ENCODE peak calls at places on chromosomes 16 and 17, in ten cellular contexts. C is tibial nerve, D is A549, N is fibroblast of pulmonary artery, G is AG04450, A is fibroblast of the aortic adventitia, K is body of pancreas, Y is IMR-90, Z is heart left ventricle, U is HFF-Myc. F is an unnamed sample.

GRCh38 chr17:40480501-40481003 is 20.9 kb downstream of the TNS4 start:
- DNase-seq in G (no peak), U (no peak), C (no peak), A (peak), Z (no peak), D (peak), K (no peak), Y (no peak), N (peak), F (peak)

GRCh38 chr16:75272097-75272548 is 20.7 kb upstream of the BCAR1 start:
- DNase-seq in Z (no peak), A (no peak), C (no peak), K (no peak), N (no peak), G (no peak), Y (no peak), U (no peak), D (no peak), F (no peak)

GRCh38 chr17:64230551-64231408 is 32.3 kb downstream of the TEX2 start:
- DNase-seq in Z (no peak), G (peak), A (peak), C (peak), N (peak), K (no peak), Y (peak), D (peak), U (peak), F (peak)

GRCh38 chr17:35486920-35487727 is 38.6 kb upstream of the SLFN13 start:
- DNase-seq in D (no peak), Y (peak), A (peak), K (peak), G (peak), C (peak), N (peak), Z (peak), U (no peak), F (peak)

GRCh38 chr16:6345090-6345489 is 987.6 kb upstream of the RBFOX1 start:
- DNase-seq in Z (no peak), N (no peak), K (no peak), Y (no peak), D (no peak), C (no peak), U (no peak), G (no peak), A (no peak), F (no peak)

GRCh38 chr17:68290955-68291835 is at the start of the genes ARSG and SLC16A6:
- DNase-seq in Y (peak), U (no peak), C (no peak), N (peak), Z (peak), G (no peak), D (peak), K (peak), A (no peak), F (peak)

GRCh38 chr17:56690441-56691291 is 97.2 kb downstream of the NOG start:
- DNase-seq in C (no peak), U (no peak), N (no peak), Z (no peak), D (no peak), A (peak), Y (no peak), G (no peak), K (no peak), F (no peak)

GRCh38 chr16:11851301-11852091 is at the start of gene RSL1D1:
- DNase-seq in A (peak), U (peak), C (peak), Z (peak), N (peak), D (peak), K (peak), G (peak), Y (peak), F (peak)

GRCh38 chr17:73357318-73357717 is 45.5 kb upstream of the CDC42EP4 start:
- DNase-seq in A (no peak), C (no peak), U (no peak), D (no peak), G (no peak), Z (no peak), Y (no peak), N (no peak), K (no peak), F (no peak)

GRCh38 chr16:23064642-23065041 is 84.6 kb downstream of the USP31 start:
- DNase-seq in D (no peak), Z (no peak), N (peak), U (no peak), Y (no peak), A (no peak), G (no peak), K (no peak), C (no peak), F (peak)

GRCh38 chr16:73711441-73712080 is 585.1 kb upstream of the PSMD7 start:
- DNase-seq in U (no peak), N (no peak), Z (no peak), A (no peak), K (no peak), Y (no peak), C (no peak), D (no peak), G (no peak), F (no peak)

GRCh38 chr16:4505356-4506153 is 29.4 kb downstream of the HMOX2 start:
- DNase-seq in C (no peak), D (no peak), A (no peak), U (no peak), G (no peak), N (no peak), Y (no peak), K (no peak), Z (no peak), F (no peak)

GRCh38 chr17:35312790-35313711 is 60.4 kb downstream of the SLFN11 start:
- DNase-seq in Z (peak), U (peak), A (peak), D (peak), K (peak), C (peak), G (peak), Y (peak), N (peak), F (peak)

GRCh38 chr17:60597297-60597696 is 2.7 kb upstream of the PPM1D start:
- DNase-seq in A (no peak), K (no peak), N (no peak), C (no peak), Y (no peak), D (no peak), U (no peak), G (no peak), Z (no peak), F (no peak)

GRCh38 chr17:81309140-81309858 is 14.2 kb upstream of the SLC38A10 start:
- DNase-seq in D (peak), K (peak), A (peak), U (no peak), C (peak), N (peak), Z (peak), Y (peak), G (no peak), F (peak)

GRCh38 chr17:81311954-81312353 is 16.8 kb upstream of the SLC38A10 start:
- DNase-seq in C (no peak), U (no peak), Z (no peak), A (no peak), G (no peak), K (no peak), Y (no peak), N (no peak), D (no peak), F (no peak)

GRCh38 chr17:81308161-81308560 is 13.1 kb upstream of the SLC38A10 start:
- DNase-seq in N (no peak), D (no peak), Z (no peak), K (no peak), Y (no peak), C (no peak), G (no peak), A (no peak), U (no peak), F (no peak)

GRCh38 chr17:81310963-81311550 is 15.9 kb upstream of the SLC38A10 start:
- DNase-seq in A (no peak), D (no peak), U (no peak), C (no peak), G (no peak), N (no peak), Z (no peak), K (no peak), Y (no peak), F (no peak)

DNA sequence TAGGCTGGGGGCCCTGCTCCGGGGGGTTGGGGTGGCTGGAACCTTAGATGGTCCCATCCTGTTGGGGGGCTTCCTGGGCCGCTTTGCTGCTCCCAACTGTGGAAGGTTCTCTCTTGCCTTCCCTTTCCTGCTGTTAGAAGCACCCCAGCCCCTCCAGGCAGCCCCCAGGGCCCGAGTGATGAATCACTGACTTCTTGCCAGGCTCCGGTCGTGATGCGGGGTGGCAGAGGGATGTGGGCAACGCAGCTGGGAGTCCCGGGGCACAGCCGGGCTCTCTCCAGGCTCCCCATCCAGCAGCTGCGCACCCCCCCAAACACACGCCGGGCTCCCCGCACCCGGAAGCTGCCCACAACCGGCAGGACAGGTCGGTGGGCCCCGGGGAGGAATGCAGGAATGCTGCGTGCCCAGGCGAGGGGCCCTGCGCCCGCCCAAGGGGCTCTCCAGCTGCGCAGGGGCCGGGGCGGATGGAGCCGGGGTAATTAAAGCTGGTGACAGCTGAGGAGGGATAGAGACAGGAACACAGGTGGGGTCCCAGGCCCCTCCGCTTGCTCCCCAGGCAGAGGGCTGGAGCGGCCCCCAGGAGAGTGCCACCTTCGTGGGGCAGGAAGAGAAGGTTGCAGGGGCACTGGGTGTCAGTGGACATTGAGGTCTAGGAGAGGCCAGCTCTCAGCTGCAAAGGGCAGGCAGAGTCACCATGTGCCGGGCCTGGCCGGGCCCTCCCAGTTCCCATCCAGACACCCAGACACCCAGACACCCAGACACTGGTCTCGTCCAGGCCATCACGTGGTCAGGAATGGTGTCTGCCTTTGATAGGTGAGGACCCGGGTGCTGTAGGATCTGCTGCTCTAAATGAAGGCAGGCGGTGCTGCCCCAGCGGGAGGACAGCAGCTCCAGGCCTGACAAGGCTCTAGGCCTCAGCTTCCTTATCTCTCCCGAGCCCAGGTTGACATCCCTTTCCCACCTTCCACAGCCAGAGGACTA is 15.0 kb upstream of the SLC38A10 start:
- DNase-seq in K (no peak), U (no peak), C (no peak), G (no peak), Z (no peak), D (no peak), N (no peak), A (no peak), Y (no peak), F (no peak)
- H3K4me3 ChIP-seq in K (no peak), U (no peak), C (no peak), G (no peak), Z (peak), D (peak), N (no peak), A (no peak), Y (no peak), F (no peak)

GRCh38 chr16:51035110-51035498 is 116.0 kb downstream of the SALL1 start:
- DNase-seq in A (no peak), U (no peak), Z (no peak), N (no peak), K (no peak), C (no peak), G (no peak), Y (no peak), D (no peak), F (no peak)

GRCh38 chr16:51040637-51041036 is 110.4 kb downstream of the SALL1 start:
- DNase-seq in Y (no peak), A (no peak), N (no peak), C (no peak), U (no peak), D (no peak), Z (no peak), G (no peak), K (no peak), F (no peak)

GRCh38 chr16:51035711-51036110 is 115.4 kb downstream of the SALL1 start:
- DNase-seq in Z (no peak), D (no peak), A (no peak), K (no peak), U (no peak), N (no peak), G (no peak), C (no peak), Y (no peak), F (no peak)

GRCh38 chr16:51041546-51041945 is 109.5 kb downstream of the SALL1 start:
- DNase-seq in U (no peak), Y (no peak), D (no peak), A (no peak), K (no peak), G (no peak), C (no peak), N (no peak), Z (no peak), F (no peak)

DNA sequence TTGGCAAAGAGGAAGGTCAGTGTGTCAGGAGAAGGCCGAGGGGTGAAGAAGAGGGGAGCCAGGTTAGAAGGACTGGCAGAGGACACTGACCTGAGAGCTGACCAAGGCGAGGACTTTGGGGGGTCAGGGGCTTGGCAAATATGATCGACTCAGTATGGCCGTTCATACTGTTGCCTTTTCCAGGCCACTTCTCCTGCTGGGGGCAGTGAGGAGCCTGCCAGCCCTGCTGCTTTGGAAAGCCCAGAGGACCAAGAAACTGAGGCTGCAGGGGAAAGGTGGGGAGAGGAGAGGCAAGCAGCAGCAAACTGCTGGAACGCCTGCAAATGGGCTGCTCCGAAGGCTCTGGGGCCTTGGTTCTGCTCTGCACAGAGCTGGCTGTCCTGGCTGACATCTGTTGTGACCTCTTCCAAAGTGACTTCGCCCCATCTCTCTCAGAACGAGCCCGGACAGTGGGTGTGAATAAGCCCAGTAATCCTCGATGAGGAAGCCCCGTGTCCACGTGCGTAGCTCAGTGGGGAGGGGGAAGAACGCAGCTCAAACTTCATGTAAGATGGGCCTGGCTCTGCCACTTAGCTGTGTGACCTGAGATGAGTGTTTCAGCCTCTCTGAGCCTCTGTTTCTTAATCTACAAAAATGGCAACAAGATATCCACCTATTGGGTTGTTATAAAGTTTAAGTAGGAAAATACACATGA is 111.3 kb downstream of the SALL1 start:
- DNase-seq in K (no peak), C (no peak), Z (no peak), G (no peak), N (no peak), U (no peak), Y (no peak), D (no peak), A (no peak), F (no peak)
- TF ChIP-seq CTCF in K (no peak), C (no peak), Z (no peak), G (no peak), N (no peak), U (no peak), Y (no peak), D (no peak), A (no peak), F (no peak)

GRCh38 chr17:16583781-16584180 is 14.8 kb upstream of the ZNF287 start:
- DNase-seq in D (no peak), N (no peak), C (no peak), Z (no peak), A (no peak), U (no peak), Y (no peak), K (no peak), G (no peak), F (no peak)
- H3K4me3 ChIP-seq in D (no peak), N (no peak), C (peak), Z (peak), A (no peak), U (no peak), Y (no peak), K (no peak), G (no peak), F (no peak)

GRCh38 chr17:5283531-5284315 is 1.6 kb downstream of the RABEP1 start:
- DNase-seq in N (peak), Y (peak), Z (no peak), U (no peak), K (no peak), G (no peak), C (no peak), D (no peak), A (peak), F (no peak)

GRCh38 chr17:5282639-5283217 is 644 bp downstream of the RABEP1 start:
- DNase-seq in D (peak), Z (peak), A (peak), G (no peak), Y (no peak), K (peak), U (no peak), C (no peak), N (peak), F (peak)

GRCh38 chr17:5286846-5287245 is 4.8 kb downstream of the RABEP1 start:
- DNase-seq in Z (no peak), C (no peak), G (no peak), D (no peak), U (no peak), Y (no peak), K (no peak), A (no peak), N (no peak), F (no peak)

GRCh38 chr17:5281814-5282638 is at the start of gene RABEP1:
- DNase-seq in G (peak), D (peak), C (peak), A (peak), Y (peak), U (peak), K (peak), N (peak), Z (peak), F (peak)
- TF ChIP-seq CTCF in G (peak), D (no peak), C (no peak), A (peak), Y (no peak), U (no peak), K (no peak), N (peak), Z (no peak), F (no peak)

DNA sequence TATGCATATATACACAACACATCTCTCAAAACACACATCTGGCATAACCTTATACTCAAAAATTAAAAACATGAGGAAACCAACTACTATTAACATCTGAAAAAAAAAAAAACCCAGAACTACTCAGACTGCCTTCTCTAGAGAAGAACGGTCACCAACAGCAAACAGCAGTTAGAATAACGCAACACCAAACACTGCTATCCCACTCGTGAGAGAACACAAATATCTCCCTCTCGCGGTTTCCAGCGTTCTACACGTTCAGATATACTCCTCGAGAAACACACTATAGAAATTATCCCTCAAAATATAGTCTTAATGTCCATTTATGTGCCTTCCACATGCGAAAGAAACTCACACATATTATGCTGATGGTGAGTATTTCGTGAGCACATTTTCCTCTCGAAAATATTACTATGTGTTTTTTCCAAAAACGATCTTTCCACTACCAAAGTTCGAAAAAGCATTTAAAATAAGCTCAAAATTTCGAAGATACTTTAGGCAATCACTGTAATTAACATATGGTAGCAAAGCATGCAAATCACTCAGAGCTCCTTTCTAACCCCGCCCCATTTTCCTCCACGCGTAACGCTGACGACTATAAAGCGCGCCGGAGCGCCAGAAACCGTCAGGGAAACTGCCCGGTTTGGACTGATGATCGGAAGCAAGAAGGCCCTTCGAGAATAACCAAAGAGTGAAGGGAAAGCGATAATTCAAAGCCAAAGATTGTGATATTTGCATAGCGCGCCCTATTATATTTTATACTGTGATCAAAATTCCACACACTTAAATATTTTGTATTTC is 60.1 kb downstream of the TEX14 start:
- DNase-seq in Z (peak), Y (peak), G (peak), N (peak), K (peak), C (peak), D (peak), U (peak), A (peak), F (peak)
- H3K4me3 ChIP-seq in Z (peak), Y (peak), G (peak), N (peak), K (no peak), C (peak), D (peak), U (peak), A (peak), F (peak)

GRCh38 chr16:3173892-3174617 is 13.9 kb upstream of the OR1F1 start:
- DNase-seq in A (no peak), G (no peak), C (no peak), U (no peak), Y (no peak), N (no peak), K (no peak), D (peak), Z (peak), F (no peak)
- TF ChIP-seq CTCF in A (no peak), G (peak), C (no peak), U (peak), Y (peak), N (peak), K (no peak), D (peak), Z (no peak), F (peak)

GRCh38 chr16:65312795-65313194 is 190.9 kb upstream of the CDH11 start:
- DNase-seq in G (no peak), Z (no peak), C (no peak), Y (peak), K (no peak), A (peak), N (peak), U (no peak), D (no peak), F (no peak)
- H3K4me3 ChIP-seq in G (no peak), Z (no peak), C (no peak), Y (no peak), K (no peak), A (no peak), N (no peak), U (no peak), D (no peak), F (no peak)

DNA sequence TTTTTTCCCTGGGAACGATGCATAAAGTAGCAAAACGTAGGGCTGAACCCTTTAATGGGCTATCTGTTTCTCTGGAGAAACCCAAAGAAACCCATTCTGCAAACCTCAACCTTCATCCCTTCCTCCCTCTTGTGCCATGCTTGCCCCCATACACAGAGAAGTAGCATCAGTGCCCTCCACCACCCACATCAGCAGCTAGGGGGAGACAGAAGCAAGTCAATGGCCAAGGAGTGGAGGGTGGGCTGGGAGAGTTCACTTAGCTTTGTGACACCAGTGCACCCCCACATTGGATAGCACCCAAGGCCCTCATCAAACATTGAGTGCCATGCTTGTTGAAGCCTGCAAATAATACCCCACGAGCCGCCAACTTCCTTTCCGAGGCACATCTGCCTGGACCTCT is 282.4 kb downstream of the ABCC12 start:
- DNase-seq in A (no peak), G (no peak), Z (no peak), Y (no peak), D (no peak), C (no peak), U (no peak), K (no peak), N (no peak), F (no peak)
- TF ChIP-seq CTCF in A (peak), G (peak), Z (no peak), Y (peak), D (no peak), C (no peak), U (peak), K (no peak), N (peak), F (peak)

GRCh38 chr17:78618264-78619066 is 41.3 kb upstream of the DNAH17 start:
- DNase-seq in C (no peak), A (peak), U (no peak), D (no peak), Z (no peak), N (no peak), Y (no peak), G (no peak), K (no peak), F (no peak)
- H3K4me3 ChIP-seq in C (no peak), A (no peak), U (no peak), D (no peak), Z (no peak), N (no peak), Y (no peak), G (no peak), K (no peak), F (no peak)